ENCODE peak calls at places on chromosomes 16 and 17, in seven cellular contexts. V is HAP-1; Z is M059J; Y is stimulated activated CD4-positive, alpha-beta T cell treated with anti-CD3 and anti-CD28 coated beads, Interleukin-12 subunit alpha, Interleukin-12 subunit beta, amount 100 ng/mL, for 4 hours; E is stimulated activated CD8-positive, alpha-beta memory T cell treated with anti-CD3 and anti-CD28 coated beads, Interleukin-15, amount 100 ng/mL, for 4 hours; O is AG04450; H is AML-193. M is an unnamed sample.

GRCh38 chr17:79377230-79377790 is 233.5 kb downstream of the RBFOX3 start:
- DNase-seq in E (no peak), V (no peak), H (no peak), Y (no peak), O (no peak), Z (no peak), M (no peak)

GRCh38 chr16:11329891-11330290 is 15.4 kb upstream of the RMI2 start:
- DNase-seq in H (no peak), O (no peak), Z (no peak), Y (no peak), E (no peak), V (no peak), M (no peak)

GRCh38 chr16:49019081-49019633 is 262.5 kb downstream of the CBLN1 start:
- DNase-seq in Y (no peak), E (no peak), H (no peak), O (no peak), V (no peak), Z (peak), M (no peak)

GRCh38 chr17:39365252-39365651 is 36.2 kb downstream of the FBXL20 start:
- DNase-seq in H (no peak), O (peak), Y (no peak), Z (no peak), E (no peak), V (no peak), M (no peak)

GRCh38 chr17:28001149-28001548 is 41.3 kb upstream of the NLK start:
- DNase-seq in Z (peak), H (no peak), Y (no peak), E (no peak), V (no peak), O (no peak), M (no peak)

GRCh38 chr17:45410144-45411091 is 22.3 kb downstream of the ARHGAP27 start:
- DNase-seq in E (no peak), H (peak), Y (peak), O (no peak), Z (no peak), V (no peak), M (no peak)

GRCh38 chr16:81693467-81694303 is 85.4 kb upstream of the PLCG2 start:
- DNase-seq in Z (no peak), H (no peak), Y (no peak), E (no peak), V (no peak), O (no peak), M (no peak)

GRCh38 chr17:59844884-59845594 is 47.7 kb downstream of the TUBD1 start:
- DNase-seq in O (no peak), V (no peak), Z (peak), Y (no peak), H (no peak), E (no peak), M (no peak)

GRCh38 chr17:29614345-29615047 is 8.2 kb downstream of the CORO6 start:
- DNase-seq in V (no peak), H (no peak), Z (no peak), O (no peak), E (no peak), Y (no peak), M (no peak)

GRCh38 chr17:4950075-4950756 is 703 bp upstream of the ENO3 start:
- DNase-seq in V (peak), Z (no peak), E (no peak), Y (no peak), H (no peak), O (no peak), M (no peak)